ENCODE peak calls at places on chromosomes 11 and 22, in seven cellular contexts. One of them, this sample, is unnamed.

GRCh38 chr11:115623021-115623451 is 118.8 kb upstream of the CADM1 start:
- DNase-seq in memory B cell: no peak
- DNase-seq in kidney epithelial cell: peak
- DNase-seq in A673: no peak
- DNase-seq in T-helper 2 cell: no peak
- DNase-seq in Calu3: no peak
- DNase-seq in AG09319: peak
- DNase-seq in this sample: peak

GRCh38 chr11:9017773-9018172 is 14.0 kb upstream of the NRIP3 start:
- DNase-seq in A673: no peak
- DNase-seq in kidney epithelial cell: no peak
- DNase-seq in AG09319: no peak
- DNase-seq in T-helper 2 cell: no peak
- DNase-seq in memory B cell: no peak
- DNase-seq in Calu3: no peak
- DNase-seq in this sample: no peak

GRCh38 chr22:45672564-45673481 is 1.2 kb downstream of the ATXN10 start:
- DNase-seq in Calu3: no peak
- DNase-seq in AG09319: no peak
- DNase-seq in T-helper 2 cell: no peak
- DNase-seq in A673: no peak
- DNase-seq in kidney epithelial cell: no peak
- DNase-seq in memory B cell: no peak
- DNase-seq in this sample: no peak

GRCh38 chr22:22558972-22559603 is at the start of gene PRAME:
- DNase-seq in kidney epithelial cell: no peak
- DNase-seq in T-helper 2 cell: peak
- DNase-seq in AG09319: no peak
- DNase-seq in Calu3: peak
- DNase-seq in A673: peak
- DNase-seq in memory B cell: peak
- DNase-seq in this sample: no peak

GRCh38 chr11:64624869-64625481 is 34.0 kb downstream of the SLC22A12 start:
- DNase-seq in AG09319: no peak
- DNase-seq in T-helper 2 cell: no peak
- DNase-seq in kidney epithelial cell: no peak
- DNase-seq in Calu3: no peak
- DNase-seq in A673: no peak
- DNase-seq in memory B cell: no peak
- DNase-seq in this sample: no peak

GRCh38 chr22:17844150-17844549 is 69.9 kb upstream of the BID start:
- DNase-seq in kidney epithelial cell: no peak
- DNase-seq in AG09319: no peak
- DNase-seq in Calu3: no peak
- DNase-seq in memory B cell: no peak
- DNase-seq in A673: no peak
- DNase-seq in T-helper 2 cell: no peak
- DNase-seq in this sample: no peak

GRCh38 chr11:113385749-113386148 is 1.8 kb upstream of the ANKK1 start:
- DNase-seq in Calu3: no peak
- DNase-seq in T-helper 2 cell: no peak
- DNase-seq in AG09319: no peak
- DNase-seq in A673: no peak
- DNase-seq in kidney epithelial cell: no peak
- DNase-seq in memory B cell: no peak
- DNase-seq in this sample: no peak

GRCh38 chr11:3382613-3383275 is 3.8 kb upstream of the ZNF195 start:
- DNase-seq in kidney epithelial cell: no peak
- DNase-seq in Calu3: no peak
- DNase-seq in T-helper 2 cell: no peak
- DNase-seq in AG09319: no peak
- DNase-seq in memory B cell: no peak
- DNase-seq in A673: no peak
- DNase-seq in this sample: no peak

GRCh38 chr11:12120031-12121008 is 9.9 kb downstream of the MICAL2 start:
- DNase-seq in Calu3: no peak
- DNase-seq in T-helper 2 cell: no peak
- DNase-seq in memory B cell: no peak
- DNase-seq in A673: no peak
- DNase-seq in kidney epithelial cell: no peak
- DNase-seq in AG09319: no peak
- DNase-seq in this sample: no peak

GRCh38 chr11:114785820-114786219 is 107.5 kb downstream of the NXPE2 start:
- DNase-seq in AG09319: no peak
- DNase-seq in Calu3: no peak
- DNase-seq in T-helper 2 cell: no peak
- DNase-seq in A673: no peak
- DNase-seq in memory B cell: no peak
- DNase-seq in kidney epithelial cell: no peak
- DNase-seq in this sample: no peak

GRCh38 chr11:8777907-8778767 is 95.5 kb downstream of the RPL27A start:
- DNase-seq in memory B cell: no peak
- DNase-seq in kidney epithelial cell: no peak
- DNase-seq in A673: no peak
- DNase-seq in Calu3: no peak
- DNase-seq in T-helper 2 cell: no peak
- DNase-seq in AG09319: peak
- DNase-seq in this sample: no peak

GRCh38 chr22:47139790-47140119 is 377.3 kb downstream of the TBC1D22A start:
- DNase-seq in Calu3: no peak
- DNase-seq in AG09319: no peak
- DNase-seq in memory B cell: no peak
- DNase-seq in kidney epithelial cell: no peak
- DNase-seq in T-helper 2 cell: no peak
- DNase-seq in A673: peak
- DNase-seq in this sample: no peak

GRCh38 chr22:25754527-25755202 is 12.7 kb downstream of the MYO18B start:
- DNase-seq in memory B cell: no peak
- DNase-seq in kidney epithelial cell: no peak
- DNase-seq in AG09319: peak
- DNase-seq in T-helper 2 cell: no peak
- DNase-seq in Calu3: no peak
- DNase-seq in A673: peak
- DNase-seq in this sample: no peak

GRCh38 chr11:62237499-62237898 is 4.5 kb upstream of the SCGB1D2 start:
- DNase-seq in Calu3: no peak
- DNase-seq in kidney epithelial cell: no peak
- DNase-seq in A673: no peak
- DNase-seq in AG09319: no peak
- DNase-seq in memory B cell: no peak
- DNase-seq in T-helper 2 cell: no peak
- DNase-seq in this sample: no peak

GRCh38 chr11:73998846-73999575 is 9.9 kb downstream of the UCP3 start:
- DNase-seq in AG09319: no peak
- DNase-seq in memory B cell: no peak
- DNase-seq in Calu3: no peak
- DNase-seq in A673: no peak
- DNase-seq in kidney epithelial cell: no peak
- DNase-seq in T-helper 2 cell: no peak
- DNase-seq in this sample: no peak

GRCh38 chr11:131064373-131064991 is 148.2 kb upstream of the SNX19 start:
- DNase-seq in memory B cell: no peak
- DNase-seq in A673: peak
- DNase-seq in Calu3: peak
- DNase-seq in AG09319: peak
- DNase-seq in T-helper 2 cell: no peak
- DNase-seq in kidney epithelial cell: peak
- DNase-seq in this sample: no peak

GRCh38 chr11:78295991-78296930 is 107.5 kb downstream of the USP35 start:
- DNase-seq in memory B cell: no peak
- DNase-seq in AG09319: no peak
- DNase-seq in Calu3: peak
- DNase-seq in A673: peak
- DNase-seq in T-helper 2 cell: no peak
- DNase-seq in kidney epithelial cell: no peak
- DNase-seq in this sample: no peak

GRCh38 chr22:42389137-42389536 is 43.1 kb downstream of the NFAM1 start:
- DNase-seq in memory B cell: no peak
- DNase-seq in Calu3: no peak
- DNase-seq in A673: no peak
- DNase-seq in T-helper 2 cell: no peak
- DNase-seq in kidney epithelial cell: no peak
- DNase-seq in AG09319: no peak
- DNase-seq in this sample: no peak

GRCh38 chr11:116964269-116964668 is 126.8 kb upstream of the APOA1 start:
- DNase-seq in Calu3: no peak
- DNase-seq in T-helper 2 cell: no peak
- DNase-seq in kidney epithelial cell: no peak
- DNase-seq in AG09319: no peak
- DNase-seq in memory B cell: no peak
- DNase-seq in A673: no peak
- DNase-seq in this sample: no peak

GRCh38 chr22:36860438-36860820 is 377 bp upstream of the NCF4 start:
- DNase-seq in Calu3: no peak
- DNase-seq in kidney epithelial cell: no peak
- DNase-seq in T-helper 2 cell: no peak
- DNase-seq in memory B cell: no peak
- DNase-seq in A673: no peak
- DNase-seq in AG09319: no peak
- DNase-seq in this sample: no peak

GRCh38 chr11:94376841-94377240 is 24.4 kb downstream of the GPR83 start:
- DNase-seq in kidney epithelial cell: no peak
- DNase-seq in AG09319: no peak
- DNase-seq in memory B cell: no peak
- DNase-seq in Calu3: no peak
- DNase-seq in T-helper 2 cell: no peak
- DNase-seq in A673: no peak
- DNase-seq in this sample: no peak

GRCh38 chr11:77062924-77063323 is 3.8 kb upstream of the CAPN5 start:
- DNase-seq in A673: no peak
- DNase-seq in T-helper 2 cell: no peak
- DNase-seq in kidney epithelial cell: no peak
- DNase-seq in AG09319: no peak
- DNase-seq in Calu3: peak
- DNase-seq in memory B cell: no peak
- DNase-seq in this sample: no peak

GRCh38 chr11:46369458-46370152 is 11.9 kb upstream of the MDK start:
- DNase-seq in T-helper 2 cell: peak
- DNase-seq in A673: peak
- DNase-seq in AG09319: no peak
- DNase-seq in Calu3: peak
- DNase-seq in memory B cell: no peak
- DNase-seq in kidney epithelial cell: no peak
- DNase-seq in this sample: no peak

GRCh38 chr11:114153224-114153623 is 93.7 kb downstream of the ZBTB16 start:
- DNase-seq in T-helper 2 cell: no peak
- DNase-seq in memory B cell: no peak
- DNase-seq in A673: no peak
- DNase-seq in kidney epithelial cell: no peak
- DNase-seq in Calu3: no peak
- DNase-seq in AG09319: no peak
- DNase-seq in this sample: no peak